ENCODE peak calls at places on chromosomes 5 and 9, in four cellular contexts. D is PC-9, I is fibroblast of pulmonary artery, V is fibroblast of mammary gland. A is an unnamed sample.

GRCh38 chr5:123414975-123415374 is 8.2 kb downstream of the CEP120 start:
- DNase-seq in V (no peak), I (no peak), D (no peak), A (no peak)

GRCh38 chr9:129252937-129253819 is 75.1 kb upstream of the IER5L start:
- DNase-seq in V (no peak), I (no peak), D (no peak), A (no peak)

GRCh38 chr9:7169717-7170348 is 412.1 kb downstream of the KDM4C start:
- DNase-seq in D (no peak), I (peak; percentile 46), V (peak; percentile 50), A (peak; percentile 60)

GRCh38 chr9:73683862-73684591 is 532.4 kb downstream of the ANXA1 start:
- DNase-seq in I (peak; percentile 77), V (peak; percentile 83), D (no peak), A (peak; percentile 64)

GRCh38 chr5:168836603-168837245 is 257.6 kb upstream of the PANK3 start:
- DNase-seq in D (no peak), I (no peak), V (no peak), A (no peak)

GRCh38 chr5:168747987-168748777 is 169.0 kb upstream of the PANK3 start:
- DNase-seq in I (peak; percentile 11), V (peak; percentile 12), D (peak; percentile 15), A (peak; percentile 8)

GRCh38 chr9:32665101-32665500 is 29.6 kb upstream of the TAF1L start:
- DNase-seq in I (peak; percentile 18), V (peak; percentile 81), D (peak; percentile 40), A (peak; percentile 8)

GRCh38 chr9:126532489-126532888 is 81.2 kb upstream of the LMX1B start:
- DNase-seq in I (no peak), D (no peak), V (no peak), A (no peak)

GRCh38 chr5:39520232-39520572 is 95.4 kb upstream of the DAB2 start:
- DNase-seq in V (peak; percentile 92), D (no peak), I (peak; percentile 96), A (peak; percentile 97)

GRCh38 chr5:151027961-151028479 is 7.6 kb downstream of the GPX3 start:
- DNase-seq in V (no peak), D (no peak), I (no peak), A (no peak)

GRCh38 chr5:95216136-95216955 is 68.5 kb downstream of the MCTP1 start:
- DNase-seq in V (peak; percentile 5), I (peak; percentile 2), D (no peak), A (no peak)

GRCh38 chr9:91809581-91810285 is 140.3 kb downstream of the ROR2 start:
- DNase-seq in D (no peak), I (no peak), V (peak; percentile 72), A (peak; percentile 44)

GRCh38 chr9:93255994-93256877 is 72.3 kb downstream of the WNK2 start:
- DNase-seq in V (no peak), I (no peak), D (no peak), A (no peak)

GRCh38 chr9:136795027-136795402 is 1.1 kb upstream of the CCDC183 start:
- DNase-seq in I (no peak), D (no peak), V (no peak), A (no peak)

GRCh38 chr9:89639367-89639795 is 34.6 kb downstream of the GADD45G start:
- DNase-seq in I (no peak), V (no peak), D (no peak), A (no peak)

GRCh38 chr5:113224605-113225065 is 210.2 kb downstream of the TSSK1B start:
- DNase-seq in I (no peak), D (no peak), V (no peak), A (no peak)

GRCh38 chr9:38024036-38024681 is 44.9 kb downstream of the SHB start:
- DNase-seq in D (peak; percentile 67), I (peak; percentile 67), V (peak; percentile 81), A (peak; percentile 74)

GRCh38 chr9:100426194-100426531 is 780 bp upstream of the MSANTD3 start:
- DNase-seq in V (no peak), D (no peak), I (no peak), A (no peak)

GRCh38 chr5:103139264-103139865 is 19.3 kb downstream of the PPIP5K2 start:
- DNase-seq in D (peak; percentile 64), I (peak; percentile 86), V (peak; percentile 76), A (peak; percentile 86)

GRCh38 chr9:126499005-126499910 is 114.5 kb upstream of the LMX1B start:
- DNase-seq in V (peak; percentile 15), I (peak; percentile 37), D (peak; percentile 53), A (peak; percentile 45)

GRCh38 chr5:126354857-126355731 is 68.1 kb upstream of the GRAMD2B start:
- DNase-seq in D (no peak), I (no peak), V (no peak), A (no peak)

GRCh38 chr5:141508808-141509611 is 20.1 kb downstream of the PCDHGC5 start:
- DNase-seq in I (peak; percentile 96), V (peak; percentile 97), D (peak; percentile 17), A (peak; percentile 94)

GRCh38 chr5:35436441-35437057 is 181.1 kb upstream of the SPEF2 start:
- DNase-seq in I (peak; percentile 44), V (peak; percentile 48), D (no peak), A (peak; percentile 43)

GRCh38 chr5:103375863-103376591 is 117.5 kb downstream of the MACIR start:
- DNase-seq in D (no peak), V (no peak), I (no peak), A (no peak)

DNA sequence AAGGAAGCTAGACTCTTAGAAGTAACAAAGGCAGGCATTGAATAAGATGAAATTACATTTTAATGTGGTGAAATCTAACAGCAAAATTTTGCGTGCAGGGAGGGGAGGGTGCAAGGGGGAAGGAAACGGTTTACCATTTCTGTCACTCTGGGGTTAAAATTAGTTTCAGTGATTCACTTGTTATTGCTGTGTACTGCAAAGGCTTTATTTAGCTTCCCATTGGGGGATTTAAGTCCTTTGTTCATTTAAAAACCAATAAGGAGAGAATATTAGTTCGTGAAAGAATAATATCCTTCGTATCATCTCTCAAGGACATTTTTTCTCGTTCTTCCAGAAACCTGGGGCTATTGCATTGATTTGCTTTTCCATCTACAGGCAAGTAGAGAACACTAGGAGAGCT is 667.8 kb upstream of the RGMB start:
- DNase-seq in V (no peak), I (no peak), D (no peak), A (no peak)
- H3K4me3 ChIP-seq in V (no peak overlapping the region), I (no peak overlapping the region), D (no peak overlapping the region), A (no peak overlapping the region)

GRCh38 chr5:157217289-157218024 is 36.8 kb downstream of the ITK start:
- DNase-seq in D (no peak), V (no peak), I (no peak), A (no peak)

GRCh38 chr5:157215143-157215825 is 34.6 kb downstream of the ITK start:
- DNase-seq in D (no peak), V (no peak), I (no peak), A (no peak)

GRCh38 chr5:157214399-157214798 is 33.8 kb downstream of the ITK start:
- DNase-seq in V (no peak), I (no peak), D (no peak), A (no peak)

GRCh38 chr5:157216395-157217142 is 35.9 kb downstream of the ITK start:
- DNase-seq in D (no peak), I (no peak), V (no peak), A (no peak)

DNA sequence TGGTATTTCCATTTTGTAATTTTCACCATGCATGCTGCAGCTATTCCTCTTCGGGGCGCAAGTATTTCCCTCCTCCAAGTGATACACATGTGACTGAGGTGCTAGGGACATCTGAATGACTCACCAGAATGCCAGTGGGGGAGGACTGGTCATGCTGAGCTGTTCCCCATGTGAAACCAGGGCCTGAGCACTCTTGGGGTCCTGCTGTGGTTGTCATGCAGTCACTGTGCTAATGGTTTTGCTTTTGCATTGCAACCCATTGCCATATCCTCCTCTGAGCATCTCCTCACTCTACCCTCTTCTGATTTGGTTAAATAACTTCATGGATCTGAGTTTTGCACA is 35.2 kb downstream of the ITK start:
- DNase-seq in D (no peak), V (peak; percentile 36), I (no peak), A (no peak)
- TF ChIP-seq CTCF in D (no peak), V (no peak), I (no peak), A (no peak)

GRCh38 chr9:11722957-11723356 is 970.2 kb upstream of the TYRP1 start:
- DNase-seq in I (no peak), V (no peak), D (no peak), A (no peak)
- H3K4me3 ChIP-seq in I (no peak overlapping the region), V (no peak overlapping the region), D (no peak overlapping the region), A (no peak overlapping the region)

GRCh38 chr5:6712136-6712581 is 1.1 kb upstream of the TENT4A start:
- DNase-seq in D (peak; percentile 65), I (peak; percentile 58), V (peak; percentile 75), A (peak; percentile 77)

GRCh38 chr5:6710078-6710477 is 3.2 kb upstream of the TENT4A start:
- DNase-seq in V (no peak), D (no peak), I (no peak), A (no peak)

GRCh38 chr5:6710551-6711318 is 2.5 kb upstream of the TENT4A start:
- DNase-seq in I (no peak), V (no peak), D (no peak), A (no peak)

GRCh38 chr5:6712582-6713273 is 504 bp upstream of the TENT4A start:
- DNase-seq in V (peak; percentile 93), I (peak; percentile 97), D (peak; percentile 100), A (peak; percentile 97)

GRCh38 chr5:6711409-6712135 is 1.7 kb upstream of the TENT4A start:
- DNase-seq in V (no peak), I (no peak), D (no peak), A (no peak)
- TF ChIP-seq CTCF in V (peak; percentile 16), I (peak; percentile 13), D (no peak), A (no peak)